ENCODE peak calls at places on chromosomes 2 and 18, in eight cellular contexts. E, M, S, R, C, H, I and A are unnamed samples.

GRCh38 chr2:122236152-122236892 is 480.9 kb downstream of the TSN start:
- DNase-seq in E (no peak), M (no peak), S (peak), R (peak), C (peak), H (no peak), I (no peak), A (no peak)

GRCh38 chr18:35422227-35422626 is 45.1 kb upstream of the ZNF396 start:
- DNase-seq in E (no peak), M (no peak), S (no peak), R (no peak), C (no peak), H (no peak), I (no peak), A (no peak)

GRCh38 chr18:51195086-51195601 is 2.3 kb downstream of the MEX3C start:
- DNase-seq in E (no peak), M (no peak), S (no peak), R (peak), C (no peak), H (no peak), I (no peak), A (no peak)

GRCh38 chr2:36464006-36464721 is 108.6 kb downstream of the CRIM1 start:
- DNase-seq in E (no peak), M (no peak), S (no peak), R (no peak), C (no peak), H (no peak), I (no peak), A (no peak)

GRCh38 chr2:18976112-18976961 is 382.1 kb downstream of the OSR1 start:
- DNase-seq in E (no peak), M (no peak), S (no peak), R (peak), C (no peak), H (no peak), I (no peak), A (no peak)

GRCh38 chr2:201070966-201071304 is 536 bp downstream of the HYCC2 start:
- DNase-seq in E (no peak), M (no peak), S (peak), R (peak), C (no peak), H (no peak), I (no peak), A (no peak)

GRCh38 chr2:46770622-46771021 is 145.0 kb downstream of the MCFD2 start:
- DNase-seq in E (no peak), M (no peak), S (peak), R (peak), C (no peak), H (no peak), I (no peak), A (no peak)

GRCh38 chr2:41894563-41895333 is 153.1 kb upstream of the PKDCC start:
- DNase-seq in E (no peak), M (no peak), S (no peak), R (no peak), C (no peak), H (no peak), I (no peak), A (no peak)

GRCh38 chr2:214014551-214015230 is 396.2 kb upstream of the VWC2L start:
- DNase-seq in E (no peak), M (no peak), S (no peak), R (no peak), C (no peak), H (no peak), I (no peak), A (no peak)

GRCh38 chr18:28175047-28175929 is 1.6 kb downstream of the CDH2 start:
- DNase-seq in E (peak), M (peak), S (peak), R (peak), C (no peak), H (peak), I (peak), A (peak)

GRCh38 chr2:174493549-174494331 is 6.9 kb upstream of the GPR155 start:
- DNase-seq in E (no peak), M (no peak), S (no peak), R (no peak), C (no peak), H (no peak), I (no peak), A (no peak)

GRCh38 chr2:153477096-153477555 is 1.4 kb downstream of the RPRM start:
- DNase-seq in E (no peak), M (peak), S (no peak), R (no peak), C (no peak), H (no peak), I (no peak), A (no peak)

GRCh38 chr2:221133941-221134340 is 438.2 kb downstream of the EPHA4 start:
- DNase-seq in E (no peak), M (no peak), S (no peak), R (no peak), C (no peak), H (no peak), I (no peak), A (no peak)

GRCh38 chr2:108612514-108613183 is 78.4 kb downstream of the LIMS1 start:
- DNase-seq in E (peak), M (no peak), S (no peak), R (no peak), C (no peak), H (no peak), I (no peak), A (no peak)

DNA sequence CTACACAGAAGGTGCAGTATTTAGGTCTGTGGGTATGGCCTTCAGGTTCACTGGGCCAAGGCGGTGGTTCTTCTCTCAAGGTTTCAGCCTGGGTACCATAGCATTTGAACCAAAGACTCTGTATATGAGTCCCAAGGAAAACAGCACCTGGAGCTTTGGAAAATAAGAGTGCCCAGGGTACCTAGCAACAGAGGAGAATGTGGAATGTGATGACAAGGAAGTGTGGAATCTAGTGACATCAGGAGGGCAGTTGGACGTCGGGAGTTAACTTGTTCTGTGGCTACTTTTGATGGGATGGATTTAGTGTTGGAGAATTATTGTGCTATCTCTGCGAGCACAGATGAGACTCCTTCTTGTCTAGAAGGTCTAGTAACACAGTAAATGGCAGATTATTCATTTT is 201.2 kb downstream of the NOL4 start:
- DNase-seq in E (no peak), M (no peak), S (no peak), R (no peak), C (no peak), H (no peak), I (no peak), A (no peak)
- TF ChIP-seq CTCF in E (no peak), M (no peak), S (no peak), R (no peak), C (no peak), H (no peak), I (no peak), A (no peak)

GRCh38 chr18:4134691-4135090 is 320.4 kb downstream of the DLGAP1 start:
- DNase-seq in E (no peak), M (no peak), S (no peak), R (no peak), C (no peak), H (no peak), I (no peak), A (no peak)

GRCh38 chr18:4125246-4125938 is 329.7 kb downstream of the DLGAP1 start:
- DNase-seq in E (no peak), M (no peak), S (no peak), R (peak), C (no peak), H (peak), I (peak), A (no peak)

GRCh38 chr18:4125939-4126250 is 329.2 kb downstream of the DLGAP1 start:
- DNase-seq in E (no peak), M (no peak), S (no peak), R (no peak), C (no peak), H (no peak), I (no peak), A (no peak)

GRCh38 chr18:4126939-4127338 is 328.2 kb downstream of the DLGAP1 start:
- DNase-seq in E (no peak), M (no peak), S (no peak), R (no peak), C (no peak), H (no peak), I (no peak), A (no peak)

GRCh38 chr18:4130734-4131719 is 324.1 kb downstream of the DLGAP1 start:
- DNase-seq in E (no peak), M (no peak), S (no peak), R (no peak), C (no peak), H (no peak), I (no peak), A (no peak)
- TF ChIP-seq CTCF in E (no peak), M (peak), S (no peak), R (no peak), C (no peak), H (no peak), I (no peak), A (peak)

DNA sequence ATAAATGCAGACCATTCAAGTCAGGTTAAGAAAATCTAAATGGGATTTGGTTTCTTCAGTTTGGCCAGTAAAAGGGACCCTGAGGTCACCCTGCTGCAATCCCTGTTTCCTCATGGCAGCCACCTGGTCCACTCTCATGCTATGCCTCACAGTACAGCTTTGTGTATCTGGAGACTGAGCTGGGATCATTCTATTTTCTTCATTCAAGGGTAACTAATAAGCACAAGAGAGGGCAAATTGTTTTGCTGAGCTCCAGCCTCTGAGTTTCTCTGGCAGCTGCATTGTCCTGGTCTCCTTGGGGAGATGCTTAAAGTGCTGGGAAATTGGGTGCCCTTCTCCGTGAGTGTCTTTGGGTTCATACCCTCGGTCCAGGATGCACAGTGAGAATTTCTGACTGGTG is 18.5 kb upstream of the BCL2L11 start:
- DNase-seq in E (no peak), M (no peak), S (no peak), R (no peak), C (no peak), H (no peak), I (no peak), A (no peak)
- TF ChIP-seq CTCF in E (no peak), M (no peak), S (no peak), R (no peak), C (no peak), H (no peak), I (no peak), A (no peak)

GRCh38 chr2:163471947-163472346 is 263.9 kb downstream of the FIGN start:
- DNase-seq in E (no peak), M (no peak), S (peak), R (peak), C (no peak), H (peak), I (no peak), A (no peak)
- TF ChIP-seq CTCF in E (no peak), M (no peak), S (peak), R (peak), C (no peak), H (peak), I (peak), A (peak)

DNA sequence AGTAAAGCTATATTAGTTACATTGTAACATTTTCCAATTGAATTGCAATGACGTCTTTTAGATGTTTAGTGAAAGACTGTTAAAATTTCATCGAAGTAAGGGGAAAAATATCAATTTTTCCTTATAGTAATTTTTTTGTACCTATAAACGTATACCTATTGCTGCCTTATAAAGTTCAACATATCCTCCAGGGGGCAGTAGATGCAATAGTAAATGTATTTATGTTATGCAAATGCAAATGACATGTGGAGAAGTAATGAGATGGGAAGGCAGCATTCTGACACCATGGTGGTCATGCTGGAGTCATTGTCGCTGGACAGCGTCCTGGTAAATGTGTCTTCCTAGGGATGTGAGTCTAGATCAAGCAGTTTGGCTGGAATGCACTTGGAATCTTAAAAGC is 38.7 kb downstream of the MSTN start:
- DNase-seq in E (no peak), M (peak), S (peak), R (peak), C (no peak), H (no peak), I (no peak), A (no peak)
- TF ChIP-seq CTCF in E (no peak), M (peak), S (peak), R (peak), C (no peak), H (peak), I (peak), A (peak)

GRCh38 chr2:110114007-110114591 is 1.5 kb downstream of the MALL start:
- DNase-seq in E (no peak), M (no peak), S (peak), R (no peak), C (no peak), H (peak), I (no peak), A (no peak)
- TF ChIP-seq CTCF in E (no peak), M (no peak), S (peak), R (peak), C (no peak), H (peak), I (peak), A (no peak)

GRCh38 chr2:74119324-74119723 is 28.4 kb downstream of the BOLA3 start:
- DNase-seq in E (no peak), M (no peak), S (peak), R (peak), C (no peak), H (no peak), I (no peak), A (no peak)
- TF ChIP-seq CTCF in E (no peak), M (no peak), S (no peak), R (peak), C (no peak), H (no peak), I (no peak), A (peak)